ENCODE peak calls at places on chromosomes 2 and 18, in six cellular contexts. One of them, this sample, is unnamed.

GRCh38 chr2:236642584-236643291 is 73.1 kb downstream of the ACKR3 start:
- DNase-seq in psoas muscle: peak; percentile 89
- DNase-seq in prostate gland: no peak
- DNase-seq in cardiac fibroblast: peak; percentile 94
- DNase-seq in heart right ventricle: peak; percentile 88
- DNase-seq in HepG2: peak; percentile 18
- DNase-seq in this sample: peak; percentile 37

GRCh38 chr2:199382091-199382490 is 75.6 kb downstream of the SATB2 start:
- DNase-seq in psoas muscle: no peak
- DNase-seq in prostate gland: no peak
- DNase-seq in cardiac fibroblast: peak; percentile 30
- DNase-seq in heart right ventricle: no peak
- DNase-seq in HepG2: no peak
- DNase-seq in this sample: no peak

GRCh38 chr2:27178469-27178868 is 29.7 kb downstream of the TCF23 start:
- DNase-seq in psoas muscle: no peak
- DNase-seq in prostate gland: no peak
- DNase-seq in cardiac fibroblast: no peak
- DNase-seq in heart right ventricle: no peak
- DNase-seq in HepG2: no peak
- DNase-seq in this sample: no peak

GRCh38 chr18:58227361-58227930 is 183.4 kb downstream of the NEDD4L start:
- DNase-seq in psoas muscle: no peak
- DNase-seq in prostate gland: no peak
- DNase-seq in cardiac fibroblast: no peak
- DNase-seq in heart right ventricle: no peak
- DNase-seq in HepG2: no peak
- DNase-seq in this sample: no peak

GRCh38 chr2:241155936-241156335 is 5.7 kb downstream of the PPP1R7 start:
- DNase-seq in psoas muscle: no peak
- DNase-seq in prostate gland: no peak
- DNase-seq in cardiac fibroblast: no peak
- DNase-seq in heart right ventricle: no peak
- DNase-seq in HepG2: no peak
- DNase-seq in this sample: no peak

GRCh38 chr2:191530618-191531017 is 147.3 kb upstream of the NABP1 start:
- DNase-seq in psoas muscle: no peak
- DNase-seq in prostate gland: no peak
- DNase-seq in cardiac fibroblast: no peak
- DNase-seq in heart right ventricle: no peak
- DNase-seq in HepG2: no peak
- DNase-seq in this sample: no peak

GRCh38 chr2:174787485-174788205 is 23.4 kb upstream of the CHRNA1 start:
- DNase-seq in psoas muscle: no peak
- DNase-seq in prostate gland: no peak
- DNase-seq in cardiac fibroblast: peak; percentile 86
- DNase-seq in heart right ventricle: no peak
- DNase-seq in HepG2: peak; percentile 45
- DNase-seq in this sample: peak; percentile 99

GRCh38 chr2:218383892-218384519 is 1.9 kb downstream of the SLC11A1 start:
- DNase-seq in psoas muscle: no peak
- DNase-seq in prostate gland: no peak
- DNase-seq in cardiac fibroblast: peak; percentile 22
- DNase-seq in heart right ventricle: no peak
- DNase-seq in HepG2: no peak
- DNase-seq in this sample: no peak

GRCh38 chr2:191051825-191052778 is 38.1 kb upstream of the STAT1 start:
- DNase-seq in psoas muscle: no peak
- DNase-seq in prostate gland: peak; percentile 11
- DNase-seq in cardiac fibroblast: peak; percentile 82
- DNase-seq in heart right ventricle: peak; percentile 7
- DNase-seq in HepG2: peak; percentile 56
- DNase-seq in this sample: no peak

GRCh38 chr2:204691911-204692510 is 146.7 kb downstream of the PARD3B start:
- DNase-seq in psoas muscle: no peak
- DNase-seq in prostate gland: peak; percentile 53
- DNase-seq in cardiac fibroblast: peak; percentile 97
- DNase-seq in heart right ventricle: peak; percentile 67
- DNase-seq in HepG2: peak; percentile 75
- DNase-seq in this sample: peak; percentile 79

GRCh38 chr2:72113847-72114692 is 33.6 kb downstream of the CYP26B1 start:
- DNase-seq in psoas muscle: no peak
- DNase-seq in prostate gland: no peak
- DNase-seq in cardiac fibroblast: no peak
- DNase-seq in heart right ventricle: no peak
- DNase-seq in HepG2: no peak
- DNase-seq in this sample: no peak

GRCh38 chr2:145220496-145220895 is 700.6 kb upstream of the ZEB2 start:
- DNase-seq in psoas muscle: no peak
- DNase-seq in prostate gland: no peak
- DNase-seq in cardiac fibroblast: no peak
- DNase-seq in heart right ventricle: no peak
- DNase-seq in HepG2: no peak
- DNase-seq in this sample: no peak

GRCh38 chr2:11907178-11907577 is 160.7 kb downstream of the LPIN1 start:
- DNase-seq in psoas muscle: no peak
- DNase-seq in prostate gland: no peak
- DNase-seq in cardiac fibroblast: no peak
- DNase-seq in heart right ventricle: no peak
- DNase-seq in HepG2: no peak
- DNase-seq in this sample: no peak

GRCh38 chr2:11212645-11213044 is 57.4 kb downstream of the SLC66A3 start:
- DNase-seq in psoas muscle: no peak
- DNase-seq in prostate gland: no peak
- DNase-seq in cardiac fibroblast: peak; percentile 5
- DNase-seq in heart right ventricle: no peak
- DNase-seq in HepG2: no peak
- DNase-seq in this sample: no peak

GRCh38 chr2:44171018-44171417 is 2.3 kb downstream of the PPM1B start:
- DNase-seq in psoas muscle: no peak
- DNase-seq in prostate gland: no peak
- DNase-seq in cardiac fibroblast: peak; percentile 68
- DNase-seq in heart right ventricle: no peak
- DNase-seq in HepG2: peak; percentile 26
- DNase-seq in this sample: no peak

DNA sequence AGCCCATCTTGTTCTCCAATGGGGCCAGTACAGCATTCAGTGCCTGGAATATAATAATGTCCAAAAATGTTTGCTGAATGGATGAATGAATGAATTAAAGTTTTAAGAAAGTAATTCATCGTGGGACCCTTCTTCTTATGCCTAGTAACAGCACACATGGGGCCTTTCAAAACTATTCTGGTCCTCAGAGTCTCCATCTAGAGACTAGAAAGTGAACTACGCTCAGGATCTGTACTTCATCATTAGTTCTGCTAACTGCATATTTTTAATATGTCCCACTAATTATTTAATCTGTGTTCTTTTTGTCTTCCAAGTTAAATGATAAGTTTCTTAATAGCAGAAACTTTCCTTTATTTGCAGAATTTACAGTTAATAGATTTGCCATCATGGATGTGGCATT is 172.5 kb downstream of the SMAD2 start:
- DNase-seq in psoas muscle: no peak
- DNase-seq in prostate gland: no peak
- DNase-seq in cardiac fibroblast: peak; percentile 5
- DNase-seq in heart right ventricle: no peak
- DNase-seq in HepG2: no peak
- DNase-seq in this sample: no peak
- TF ChIP-seq CTCF in psoas muscle: peak; percentile 8
- TF ChIP-seq CTCF in prostate gland: no peak
- TF ChIP-seq CTCF in cardiac fibroblast: peak; percentile 45
- TF ChIP-seq CTCF in heart right ventricle: peak; percentile 48
- TF ChIP-seq CTCF in HepG2: no peak
- TF ChIP-seq CTCF in this sample: peak; percentile 42

GRCh38 chr2:156436477-156437085 is 402 bp downstream of the GPD2 start:
- DNase-seq in psoas muscle: no peak
- DNase-seq in prostate gland: peak; percentile 19
- DNase-seq in cardiac fibroblast: peak; percentile 35
- DNase-seq in heart right ventricle: peak; percentile 13
- DNase-seq in HepG2: no peak
- DNase-seq in this sample: no peak

GRCh38 chr2:156435392-156435724 is 821 bp upstream of the GPD2 start:
- DNase-seq in psoas muscle: no peak
- DNase-seq in prostate gland: no peak
- DNase-seq in cardiac fibroblast: peak; percentile 14
- DNase-seq in heart right ventricle: no peak
- DNase-seq in HepG2: no peak
- DNase-seq in this sample: no peak

GRCh38 chr2:156437876-156438410 is 1.8 kb downstream of the GPD2 start:
- DNase-seq in psoas muscle: no peak
- DNase-seq in prostate gland: no peak
- DNase-seq in cardiac fibroblast: peak; percentile 35
- DNase-seq in heart right ventricle: no peak
- DNase-seq in HepG2: no peak
- DNase-seq in this sample: no peak

GRCh38 chr2:156435725-156436476 is at the start of gene GPD2:
- DNase-seq in psoas muscle: peak; percentile 94
- DNase-seq in prostate gland: peak; percentile 93
- DNase-seq in cardiac fibroblast: peak; percentile 87
- DNase-seq in heart right ventricle: peak; percentile 92
- DNase-seq in HepG2: no peak
- DNase-seq in this sample: peak; percentile 42

DNA sequence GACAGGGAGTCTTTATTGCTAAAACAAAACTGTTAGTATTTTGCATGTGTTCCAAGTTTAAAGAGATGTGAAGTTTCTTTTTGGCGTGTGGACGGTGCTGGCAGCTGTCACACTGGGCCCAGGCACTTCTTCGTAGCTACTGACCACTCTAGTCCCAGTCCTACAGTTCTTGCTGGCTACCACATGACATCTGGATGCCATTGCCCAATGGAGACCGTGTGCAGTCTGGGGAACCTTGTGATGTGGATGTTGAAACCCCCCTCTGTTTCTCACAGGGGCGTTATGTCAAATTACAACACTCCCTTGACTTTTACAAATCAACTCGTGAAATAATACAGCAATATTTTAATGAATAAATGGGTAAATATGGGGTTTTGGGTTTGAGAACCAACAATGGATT is 1.1 kb downstream of the GPD2 start:
- DNase-seq in psoas muscle: peak; percentile 38
- DNase-seq in prostate gland: no peak
- DNase-seq in cardiac fibroblast: peak; percentile 67
- DNase-seq in heart right ventricle: peak; percentile 18
- DNase-seq in HepG2: no peak
- DNase-seq in this sample: no peak
- H3K4me3 ChIP-seq in psoas muscle: peak overlapping the region; percentile 86
- H3K4me3 ChIP-seq in prostate gland: peak overlapping the region; percentile 68
- H3K4me3 ChIP-seq in cardiac fibroblast: peak overlapping the region; percentile 65
- H3K4me3 ChIP-seq in heart right ventricle: peak overlapping the region; percentile 92
- H3K4me3 ChIP-seq in HepG2: no peak overlapping the region
- H3K4me3 ChIP-seq in this sample: peak overlapping the region; percentile 76

GRCh38 chr2:223784221-223784772 is 53.1 kb downstream of the AP1S3 start:
- DNase-seq in psoas muscle: no peak
- DNase-seq in prostate gland: no peak
- DNase-seq in cardiac fibroblast: no peak
- DNase-seq in heart right ventricle: no peak
- DNase-seq in HepG2: no peak
- DNase-seq in this sample: no peak

GRCh38 chr2:223774193-223774592 is 63.2 kb downstream of the AP1S3 start:
- DNase-seq in psoas muscle: no peak
- DNase-seq in prostate gland: no peak
- DNase-seq in cardiac fibroblast: no peak
- DNase-seq in heart right ventricle: no peak
- DNase-seq in HepG2: no peak
- DNase-seq in this sample: no peak

GRCh38 chr2:223781560-223781959 is 55.8 kb downstream of the AP1S3 start:
- DNase-seq in psoas muscle: no peak
- DNase-seq in prostate gland: no peak
- DNase-seq in cardiac fibroblast: no peak
- DNase-seq in heart right ventricle: no peak
- DNase-seq in HepG2: no peak
- DNase-seq in this sample: no peak

GRCh38 chr2:223779877-223780276 is 57.5 kb downstream of the AP1S3 start:
- DNase-seq in psoas muscle: no peak
- DNase-seq in prostate gland: no peak
- DNase-seq in cardiac fibroblast: peak; percentile 75
- DNase-seq in heart right ventricle: no peak
- DNase-seq in HepG2: peak; percentile 68
- DNase-seq in this sample: no peak
- TF ChIP-seq CTCF in psoas muscle: no peak
- TF ChIP-seq CTCF in prostate gland: no peak
- TF ChIP-seq CTCF in cardiac fibroblast: peak; percentile 49
- TF ChIP-seq CTCF in heart right ventricle: peak; percentile 37
- TF ChIP-seq CTCF in HepG2: peak; percentile 68
- TF ChIP-seq CTCF in this sample: peak; percentile 30

GRCh38 chr2:138435701-138436100 is 65.9 kb upstream of the SPOPL start:
- DNase-seq in psoas muscle: no peak
- DNase-seq in prostate gland: no peak
- DNase-seq in cardiac fibroblast: no peak
- DNase-seq in heart right ventricle: no peak
- DNase-seq in HepG2: no peak
- DNase-seq in this sample: no peak

GRCh38 chr2:138432971-138433370 is 68.6 kb upstream of the SPOPL start:
- DNase-seq in psoas muscle: no peak
- DNase-seq in prostate gland: no peak
- DNase-seq in cardiac fibroblast: peak; percentile 76
- DNase-seq in heart right ventricle: no peak
- DNase-seq in HepG2: no peak
- DNase-seq in this sample: no peak

GRCh38 chr2:138430181-138430580 is 71.4 kb upstream of the SPOPL start:
- DNase-seq in psoas muscle: no peak
- DNase-seq in prostate gland: no peak
- DNase-seq in cardiac fibroblast: no peak
- DNase-seq in heart right ventricle: no peak
- DNase-seq in HepG2: no peak
- DNase-seq in this sample: no peak

GRCh38 chr2:138428710-138429440 is 72.7 kb upstream of the SPOPL start:
- DNase-seq in psoas muscle: no peak
- DNase-seq in prostate gland: no peak
- DNase-seq in cardiac fibroblast: no peak
- DNase-seq in heart right ventricle: no peak
- DNase-seq in HepG2: no peak
- DNase-seq in this sample: no peak

DNA sequence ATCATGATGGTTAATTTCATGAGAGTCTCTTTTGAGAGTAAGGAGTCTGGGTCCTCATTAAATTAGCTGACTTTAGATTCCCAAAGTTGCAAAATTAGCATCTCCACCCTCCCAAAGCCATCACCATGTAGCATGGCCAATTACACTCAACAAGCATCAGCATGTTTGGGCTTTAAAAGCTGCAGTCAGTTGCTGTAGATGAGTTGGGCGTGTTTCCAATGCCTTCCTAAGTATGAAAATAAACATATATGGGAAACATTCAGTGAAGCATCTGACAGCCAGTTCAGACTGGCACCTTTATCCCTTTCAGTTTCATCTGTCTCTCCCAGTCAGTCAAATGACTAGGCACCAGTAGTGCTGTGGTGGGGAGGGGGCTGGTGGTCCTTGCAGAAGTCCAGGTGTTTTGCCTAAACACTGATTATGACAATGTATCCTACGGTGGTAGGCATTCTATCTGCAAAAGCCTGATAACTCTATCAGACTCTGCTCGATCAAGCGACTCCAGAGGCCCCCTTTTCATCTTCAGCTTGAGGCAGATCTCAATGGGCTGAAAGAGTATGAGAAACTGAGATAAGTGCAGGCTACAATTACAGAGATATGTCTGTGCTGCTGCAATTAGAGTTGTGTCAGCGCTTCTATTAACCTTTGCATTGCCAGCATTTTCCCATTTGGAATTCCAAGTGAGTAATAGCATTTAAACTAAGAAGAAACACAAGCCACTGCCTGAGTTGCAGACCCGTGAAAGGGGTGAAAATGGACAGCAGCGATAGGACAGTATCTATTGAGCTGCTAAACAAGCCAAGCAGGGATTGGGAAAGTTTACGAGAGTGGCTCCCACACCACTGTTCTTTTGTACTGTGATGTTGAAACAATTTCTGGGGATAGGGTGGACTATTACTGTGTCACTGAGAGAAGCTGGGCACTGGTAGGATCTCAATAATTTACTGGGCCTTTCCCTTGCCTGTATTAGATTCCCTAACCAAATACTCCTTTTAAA is 67.3 kb upstream of the SPOPL start:
- DNase-seq in psoas muscle: no peak
- DNase-seq in prostate gland: peak; percentile 7
- DNase-seq in cardiac fibroblast: no peak
- DNase-seq in heart right ventricle: no peak
- DNase-seq in HepG2: no peak
- DNase-seq in this sample: no peak
- H3K4me3 ChIP-seq in psoas muscle: no peak overlapping the region
- H3K4me3 ChIP-seq in prostate gland: no peak overlapping the region
- H3K4me3 ChIP-seq in cardiac fibroblast: no peak overlapping the region
- H3K4me3 ChIP-seq in heart right ventricle: no peak overlapping the region
- H3K4me3 ChIP-seq in HepG2: no peak overlapping the region
- H3K4me3 ChIP-seq in this sample: no peak overlapping the region